ENCODE peak calls at places on chromosomes 4 and X, in five cellular contexts. O is HCT116, I is K562, A is H1, H is GM12878. X is an unnamed sample.

GRCh38 chrX:12441376-12442128 is 303.3 kb downstream of the FRMPD4 start:
- DNase-seq in A (no peak), I (no peak), H (no peak), O (no peak), X (no peak)

GRCh38 chr4:83248486-83248885 is 36.1 kb downstream of the COQ2 start:
- DNase-seq in H (no peak), A (no peak), O (no peak), I (no peak), X (peak; percentile 5)

GRCh38 chr4:61195064-61195463 is 5.1 kb upstream of the ADGRL3 start:
- DNase-seq in H (no peak), A (no peak), O (no peak), I (no peak), X (no peak)

GRCh38 chr4:120007171-120007894 is 59.3 kb downstream of the MAD2L1 start:
- DNase-seq in O (no peak), A (no peak), H (no peak), I (no peak), X (no peak)

GRCh38 chr4:151481813-151482212 is 72.8 kb downstream of the FHIP1A start:
- DNase-seq in A (no peak), I (no peak), O (no peak), H (no peak), X (no peak)

GRCh38 chr4:152735302-152735917 is 44.1 kb downstream of the TIGD4 start:
- DNase-seq in O (peak; percentile 12), A (no peak), I (no peak), H (peak; percentile 32), X (peak; percentile 33)

GRCh38 chrX:70452143-70452733 is 7.6 kb downstream of the DLG3 start:
- DNase-seq in I (peak; percentile 51), A (peak; percentile 73), O (peak; percentile 18), H (no peak), X (peak; percentile 57)

GRCh38 chr4:1578301-1578781 is 105.8 kb downstream of the FAM53A start:
- DNase-seq in O (no peak), A (no peak), I (no peak), H (no peak), X (no peak)

GRCh38 chr4:140130677-140131076 is 23.3 kb downstream of the MAML3 start:
- DNase-seq in I (no peak), O (peak; percentile 81), A (no peak), H (no peak), X (no peak)

GRCh38 chrX:103063191-103063845 is 653 bp downstream of the BEX1 start:
- DNase-seq in O (no peak), A (peak; percentile 61), I (no peak), H (no peak), X (peak; percentile 9)

GRCh38 chr4:122890142-122890769 is 32.1 kb downstream of the NUDT6 start:
- DNase-seq in I (no peak), A (no peak), O (no peak), H (no peak), X (no peak)

GRCh38 chrX:127963696-127964095 is 88.5 kb downstream of the ACTRT1 start:
- DNase-seq in I (no peak), A (no peak), H (no peak), O (no peak), X (no peak)

GRCh38 chrX:13080128-13080795 is 35.8 kb upstream of the FAM9C start:
- DNase-seq in O (no peak), I (no peak), A (no peak), H (no peak), X (no peak)

GRCh38 chr4:14515556-14515955 is 486.7 kb upstream of the CPEB2 start:
- DNase-seq in O (no peak), H (no peak), A (no peak), I (no peak), X (no peak)

GRCh38 chrX:87110142-87110541 is 407.5 kb upstream of the KLHL4 start:
- DNase-seq in I (no peak), O (no peak), H (no peak), A (no peak), X (no peak)

GRCh38 chrX:110341189-110342035 is 17.2 kb upstream of the RTL9 start:
- DNase-seq in O (peak; percentile 28), I (no peak), A (no peak), H (no peak), X (no peak)

GRCh38 chrX:10447577-10448214 is 172.7 kb downstream of the MID1 start:
- DNase-seq in H (no peak), O (no peak), A (no peak), I (no peak), X (no peak)

GRCh38 chrX:78652971-78653822 is 5.9 kb downstream of the RTL3 start:
- DNase-seq in A (no peak), O (no peak), H (no peak), I (no peak), X (no peak)

GRCh38 chrX:41026326-41027136 is 58.7 kb upstream of the USP9X start:
- DNase-seq in H (no peak), I (no peak), O (no peak), A (no peak), X (no peak)

GRCh38 chr4:122091836-122092235 is 60.3 kb upstream of the BLTP1 start:
- DNase-seq in A (no peak), O (no peak), H (no peak), I (no peak), X (peak; percentile 46)

GRCh38 chr4:182711211-182711610 is 206.0 kb downstream of the DCTD start:
- DNase-seq in A (no peak), H (no peak), I (no peak), O (no peak), X (no peak)

GRCh38 chr4:93313207-93313606 is 515.3 kb upstream of the ATOH1 start:
- DNase-seq in H (no peak), O (no peak), I (no peak), A (no peak), X (no peak)

GRCh38 chrX:51825432-51825831 is 68.0 kb upstream of the MAGED1 start:
- DNase-seq in A (no peak), O (no peak), I (no peak), H (no peak), X (no peak)

GRCh38 chr4:169089004-169089403 is 78.9 kb upstream of the CBR4 start:
- DNase-seq in A (no peak), I (no peak), O (no peak), H (no peak), X (no peak)

GRCh38 chr4:133102612-133103409 is 46.3 kb upstream of the PCDH10 start:
- DNase-seq in I (no peak), A (no peak), H (no peak), O (no peak), X (no peak)

GRCh38 chr4:57639566-57640328 is 529.6 kb upstream of the IGFBP7 start:
- DNase-seq in O (no peak), A (peak; percentile 44), H (no peak), I (no peak), X (no peak)

GRCh38 chr4:144645621-144646522 is at the start of gene HHIP:
- DNase-seq in A (peak; percentile 64), H (no peak), O (no peak), I (peak; percentile 42), X (no peak)

DNA sequence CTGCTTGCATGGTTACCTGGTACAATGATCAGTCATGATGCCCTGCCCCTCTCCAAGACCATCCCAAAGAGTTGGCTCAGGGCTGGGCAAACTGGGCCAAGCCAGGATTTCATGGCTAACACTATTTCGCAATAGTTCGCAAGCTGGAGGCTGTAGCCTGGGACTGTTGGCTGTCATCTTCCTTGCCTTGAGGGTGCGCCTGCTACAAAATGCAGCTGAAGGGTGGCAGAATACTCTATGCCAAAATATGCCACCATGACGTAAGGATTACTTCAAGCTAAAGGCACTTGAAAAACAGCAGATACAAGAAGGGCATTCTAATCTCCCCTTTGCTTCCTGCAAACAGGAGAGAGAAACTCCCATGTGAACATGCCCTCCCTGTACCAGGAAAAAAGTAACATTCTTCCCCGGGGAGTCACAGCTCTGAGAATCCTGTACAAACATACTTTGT is 21.0 kb downstream of the SAT1 start:
- DNase-seq in H (no peak), A (no peak), O (no peak), I (no peak), X (no peak)
- TF ChIP-seq JUND in H (no peak), A (no peak), O (no peak), I (no peak), X (no peak)

DNA sequence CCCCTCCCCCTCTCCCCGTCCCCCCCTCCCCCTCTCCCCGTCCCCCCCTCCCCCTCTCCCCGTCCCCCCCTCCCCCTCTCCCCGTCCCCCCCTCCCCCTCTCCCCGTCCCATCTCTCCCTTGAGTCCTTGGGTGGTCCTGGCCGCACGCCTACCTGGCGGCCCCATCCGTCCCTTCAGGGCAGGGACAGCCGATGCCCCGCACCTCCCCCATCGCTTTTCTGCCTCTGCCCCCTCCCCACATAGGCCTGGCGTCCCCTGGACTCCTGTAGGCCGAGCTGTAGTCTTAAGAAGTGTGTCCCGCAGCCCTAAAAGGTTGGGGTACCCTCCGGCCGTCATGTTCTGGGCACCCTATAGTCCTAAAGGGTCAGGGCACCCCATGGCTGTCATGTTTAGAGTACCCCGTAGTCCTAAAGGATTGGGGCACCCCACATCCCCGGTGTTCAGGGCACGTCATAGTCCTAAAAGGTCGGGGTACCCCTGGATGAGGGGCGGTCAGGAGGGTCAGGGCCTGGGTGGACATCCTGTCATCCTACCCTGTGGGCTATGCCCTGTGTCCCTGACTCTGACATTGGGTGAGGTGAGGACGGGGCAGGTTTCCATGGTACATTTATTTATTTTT is 10.8 kb upstream of the GTPBP6 start:
- DNase-seq in I (no peak), H (no peak), O (no peak), A (no peak), X (no peak)
- TF ChIP-seq JUND in I (no peak), H (no peak), O (no peak), A (no peak), X (no peak)

DNA sequence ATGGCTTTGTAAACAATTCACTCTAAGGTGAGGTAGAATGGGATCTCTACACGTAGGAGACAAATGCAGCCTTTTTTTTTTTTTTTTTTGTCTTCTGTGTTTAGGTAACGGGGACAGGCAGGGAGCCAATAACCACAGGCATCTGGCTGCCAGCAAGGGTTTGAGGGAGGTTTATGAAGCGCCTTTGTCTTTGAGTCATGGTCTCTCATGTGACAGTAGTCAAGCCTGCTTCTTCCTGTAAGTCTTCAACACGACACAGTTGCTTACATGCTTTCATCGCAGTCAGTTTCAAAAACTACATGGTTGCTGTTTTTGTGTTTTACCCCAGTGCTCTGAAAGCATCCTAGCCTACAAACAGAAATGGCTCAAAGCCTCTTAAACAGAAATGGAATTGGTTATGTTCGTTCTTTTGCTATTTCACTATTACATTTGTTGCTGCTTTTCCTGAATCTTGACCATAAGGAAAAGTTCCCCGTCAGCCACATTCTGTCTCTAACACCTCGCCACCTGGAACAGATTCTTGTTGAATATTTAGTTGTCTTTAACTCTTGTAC is 127.8 kb upstream of the METTL14 start:
- DNase-seq in H (no peak), A (no peak), O (peak; percentile 18), I (no peak), X (no peak)
- TF ChIP-seq JUND in H (no peak), A (no peak), O (no peak), I (no peak), X (no peak)

DNA sequence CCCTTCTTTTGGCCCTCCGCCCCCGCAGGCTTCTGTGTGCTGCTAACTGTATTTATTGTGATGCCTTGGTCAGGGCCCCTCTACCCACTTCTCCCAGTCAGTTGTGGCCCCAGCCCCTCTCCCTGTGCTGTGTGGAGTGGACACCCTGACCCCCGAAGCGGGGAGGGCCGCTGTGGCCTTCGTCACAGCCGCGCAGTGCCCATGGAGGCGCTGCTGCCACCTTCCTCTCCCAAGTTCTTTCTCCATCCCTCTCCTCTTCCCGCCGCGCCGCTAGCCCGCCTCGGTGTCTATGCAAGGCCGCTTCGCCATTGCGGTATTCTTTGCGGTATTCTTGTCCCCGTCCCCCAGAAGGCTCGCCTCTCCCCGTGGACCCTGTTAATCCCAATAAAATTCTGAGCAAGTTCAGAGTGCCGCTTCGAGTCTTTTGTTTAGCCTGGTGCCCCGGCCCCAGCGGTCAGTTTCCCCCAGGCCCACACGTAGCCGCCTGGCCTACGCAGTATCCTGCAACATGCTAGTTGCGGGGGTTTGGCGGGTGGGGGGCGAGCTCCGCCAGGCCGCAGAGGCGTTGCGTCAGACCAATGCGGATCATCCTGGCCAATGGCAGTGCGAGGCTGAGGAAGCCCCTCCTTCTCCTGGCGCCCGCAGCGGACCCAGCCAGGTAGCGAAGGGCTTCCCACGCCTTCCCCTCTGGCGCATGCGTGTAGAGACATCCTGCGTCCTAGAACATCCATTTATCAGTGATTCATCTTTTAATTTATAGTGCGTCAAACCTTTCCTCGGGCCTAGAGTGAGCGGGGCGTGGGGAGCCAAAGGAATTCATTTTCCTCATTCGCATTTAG is 5.6 kb upstream of the KANTR start:
- DNase-seq in A (peak; percentile 75), I (no peak), H (no peak), O (no peak), X (no peak)
- TF ChIP-seq JUND in A (no peak), I (no peak), H (no peak), O (no peak), X (no peak)